ENCODE peak calls at places on chromosomes 3 and 15, in five cellular contexts. L, S, F, U and W are unnamed samples.

GRCh38 chr3:45878124-45878523 is 8.2 kb upstream of the CCR9 start:
- DNase-seq in S (no peak), L (no peak), F (no peak), U (no peak), W (no peak)

GRCh38 chr3:127419140-127419539 is 131.3 kb upstream of the PRR20G start:
- DNase-seq in L (no peak), U (no peak), S (no peak), F (no peak), W (no peak)

GRCh38 chr3:18080198-18080689 is 337.8 kb upstream of the TBC1D5 start:
- DNase-seq in S (no peak), F (no peak), L (no peak), U (no peak), W (peak)

GRCh38 chr3:96756516-96756915 is 57.9 kb upstream of the EPHA6 start:
- DNase-seq in U (no peak), S (no peak), L (no peak), F (peak), W (no peak)

GRCh38 chr3:53122933-53123305 is 7.3 kb downstream of the RFT1 start:
- DNase-seq in F (no peak), U (no peak), L (no peak), S (no peak), W (no peak)

GRCh38 chr3:38347421-38348200 is 1.0 kb downstream of the XYLB start:
- DNase-seq in U (no peak), F (peak), L (no peak), S (no peak), W (no peak)

GRCh38 chr3:120438971-120439370 is 11.8 kb downstream of the FSTL1 start:
- DNase-seq in S (no peak), L (peak), U (no peak), F (no peak), W (peak)

GRCh38 chr3:148366743-148367410 is 330.8 kb upstream of the AGTR1 start:
- DNase-seq in F (no peak), L (peak), U (no peak), S (no peak), W (peak)

GRCh38 chr3:148772835-148773234 is 54.8 kb upstream of the CPB1 start:
- DNase-seq in F (no peak), L (no peak), S (no peak), U (no peak), W (no peak)

GRCh38 chr3:168047190-168047795 is 48.4 kb downstream of the GOLIM4 start:
- DNase-seq in S (peak), L (peak), U (peak), F (peak), W (peak)

GRCh38 chr3:189621948-189622603 is 9.1 kb upstream of the TP63 start:
- DNase-seq in F (no peak), S (no peak), L (no peak), U (no peak), W (no peak)

GRCh38 chr3:181610083-181610972 is 101.4 kb upstream of the SOX2 start:
- DNase-seq in L (no peak), U (no peak), S (no peak), F (no peak), W (no peak)

GRCh38 chr15:88043396-88043795 is 213.1 kb downstream of the NTRK3 start:
- DNase-seq in S (no peak), F (no peak), L (no peak), U (no peak), W (no peak)

GRCh38 chr15:54149115-54149531 is 170.9 kb downstream of the UNC13C start:
- DNase-seq in F (no peak), U (no peak), S (no peak), L (no peak), W (peak)

GRCh38 chr3:131728898-131729297 is 226.1 kb upstream of the MRPL3 start:
- DNase-seq in L (peak), U (no peak), S (no peak), F (no peak), W (no peak)

GRCh38 chr3:141578197-141578596 is 91.4 kb downstream of the RASA2 start:
- DNase-seq in L (no peak), U (no peak), S (no peak), F (no peak), W (peak)

GRCh38 chr3:12999147-13000140 is 73.8 kb downstream of the IQSEC1 start:
- DNase-seq in F (peak), L (no peak), U (no peak), S (peak), W (no peak)

GRCh38 chr3:14719006-14719405 is 44.1 kb downstream of the C3orf20 start:
- DNase-seq in U (no peak), S (no peak), F (no peak), L (no peak), W (no peak)

GRCh38 chr15:51782357-51782896 is 31.0 kb downstream of the TMOD2 start:
- DNase-seq in L (peak), S (peak), U (no peak), F (no peak), W (no peak)

GRCh38 chr3:43022111-43022510 is 43.0 kb downstream of the GASK1A start:
- DNase-seq in U (no peak), F (no peak), S (no peak), L (no peak), W (no peak)

GRCh38 chr3:178295257-178295912 is 240.9 kb upstream of the KCNMB2 start:
- DNase-seq in L (no peak), U (no peak), F (no peak), S (no peak), W (peak)

GRCh38 chr3:56682458-56683121 is 475 bp downstream of the TASOR start:
- DNase-seq in L (peak), S (peak), U (peak), F (peak), W (peak)

GRCh38 chr15:65088643-65089021 is 12.1 kb downstream of the KBTBD13 start:
- DNase-seq in S (no peak), U (no peak), F (peak), L (no peak), W (no peak)

GRCh38 chr3:174202146-174202545 is 657.0 kb upstream of the NAALADL2 start:
- DNase-seq in U (no peak), F (no peak), L (no peak), S (no peak), W (no peak)

GRCh38 chr3:12490547-12490946 is 6.3 kb downstream of the TSEN2 start:
- DNase-seq in L (no peak), U (no peak), F (no peak), S (no peak), W (no peak)

GRCh38 chr15:87518957-87519356 is 737.6 kb downstream of the NTRK3 start:
- DNase-seq in L (no peak), S (no peak), F (no peak), U (no peak), W (no peak)

GRCh38 chr3:128709506-128710210 is 16.3 kb upstream of the RAB7A start:
- DNase-seq in F (no peak), S (peak), L (no peak), U (no peak), W (no peak)

GRCh38 chr3:94429517-94429916 is 366.7 kb downstream of the NSUN3 start:
- DNase-seq in L (no peak), U (no peak), F (no peak), S (no peak), W (peak)

GRCh38 chr3:117526485-117527079 is 817.0 kb downstream of the TUSC7 start:
- DNase-seq in L (peak), F (peak), S (no peak), U (no peak), W (peak)
- TF ChIP-seq RAD21 in L (peak), F (no peak), S (peak), U (peak), W (peak)

DNA sequence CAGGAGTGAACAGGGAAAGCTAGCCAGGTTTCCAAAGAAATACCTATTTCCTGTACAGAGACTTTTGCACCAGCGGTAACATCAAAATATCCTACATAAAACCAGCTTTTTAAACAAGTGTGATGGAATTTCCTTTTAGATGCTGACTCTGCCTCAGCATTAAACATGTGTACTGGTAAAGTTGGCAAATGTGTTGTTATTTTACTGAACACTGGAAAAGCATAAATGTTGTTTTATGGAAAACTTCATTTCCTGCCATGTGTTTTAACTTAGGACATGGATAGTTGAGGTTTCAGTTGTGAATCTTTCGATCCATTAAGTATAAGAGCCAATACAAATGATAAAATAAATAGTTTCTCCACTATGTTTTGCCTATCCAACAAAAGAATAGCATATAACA is 15.7 kb downstream of the OXNAD1 start:
- DNase-seq in U (no peak), S (no peak), L (no peak), F (no peak), W (no peak)
- TF ChIP-seq SMC3 in U (no peak), S (no peak), L (no peak), F (no peak), W (no peak)

GRCh38 chr15:73994419-73994883 is at the start of gene PML:
- DNase-seq in U (peak), L (peak), F (peak), S (peak), W (peak)
- TF ChIP-seq POLR2A in U (peak), L (peak), F (peak), S (peak), W (peak)

GRCh38 chr15:40930430-40931299 is 1.5 kb downstream of the DLL4 start:
- DNase-seq in S (peak), L (peak), U (no peak), F (peak), W (peak)
- TF ChIP-seq RAD21 in S (peak), L (peak), U (peak), F (no peak), W (no peak)

GRCh38 chr3:9408546-9408945 is 11.1 kb downstream of the SETD5 start:
- DNase-seq in F (no peak), L (no peak), U (no peak), S (no peak), W (no peak)
- TF ChIP-seq SMC3 in F (no peak), L (no peak), U (no peak), S (no peak), W (no peak)

DNA sequence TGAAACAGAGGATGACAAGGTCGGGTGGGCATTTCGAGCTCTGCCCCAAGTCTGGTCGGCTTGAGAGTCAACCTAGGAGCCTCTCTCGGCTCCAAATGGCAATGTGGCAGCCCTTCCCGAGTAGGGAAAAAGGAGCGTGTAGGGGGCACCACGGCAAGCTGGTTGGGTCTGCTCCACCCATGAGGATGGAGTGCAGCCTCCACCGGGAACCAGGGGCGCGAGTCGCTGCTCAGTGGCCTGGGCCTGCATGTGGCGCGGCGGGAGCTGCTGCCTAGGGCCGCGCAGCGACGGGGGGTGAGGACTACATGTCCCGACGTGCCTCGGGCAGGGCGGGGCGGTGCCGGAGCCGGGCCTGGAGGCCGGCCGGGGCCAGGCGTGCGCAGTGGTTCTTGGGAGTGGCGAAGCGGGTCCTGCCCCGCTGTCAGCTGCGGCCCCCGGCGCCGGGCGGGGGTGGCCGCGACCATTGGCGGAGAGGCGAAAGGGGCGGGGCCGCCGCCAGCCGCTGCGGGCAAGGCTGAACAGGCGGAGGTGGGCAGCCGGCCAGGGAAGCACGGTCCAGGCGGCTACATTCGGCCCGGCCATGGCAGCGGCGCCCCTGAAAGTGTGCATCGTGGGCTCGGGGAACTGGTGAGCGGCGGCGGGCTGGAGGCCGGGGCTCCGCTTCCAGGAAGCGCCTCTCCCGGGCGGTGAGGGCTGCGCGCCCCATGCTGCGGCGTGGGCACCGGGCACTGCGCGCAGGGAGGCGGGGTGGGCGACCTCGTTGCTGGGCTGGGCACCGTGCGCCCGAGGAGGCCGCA is at the start of gene GPD1L:
- DNase-seq in S (peak), F (peak), L (peak), U (peak), W (peak)
- TF ChIP-seq POLR2A in S (peak), F (no peak), L (peak), U (peak), W (no peak)

DNA sequence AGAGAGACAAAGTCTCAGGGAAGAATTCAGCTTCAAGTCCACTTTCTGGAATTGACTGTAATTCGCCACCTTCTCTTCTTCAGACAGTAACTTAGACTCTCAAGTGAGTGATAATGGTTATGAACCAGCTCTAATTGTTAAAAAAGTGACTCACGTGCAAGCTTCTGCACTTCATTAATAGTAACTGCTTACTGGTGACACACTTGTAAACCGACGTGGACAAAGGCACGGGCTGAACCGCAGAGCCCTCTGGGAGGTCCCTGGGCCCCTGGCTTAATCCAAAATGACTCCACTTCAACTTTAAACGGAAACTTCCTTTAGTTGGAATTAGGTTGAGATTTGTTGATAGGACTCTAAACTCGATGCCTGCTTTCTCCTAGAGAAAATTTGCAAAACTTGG is 17.0 kb downstream of the MUC4 start:
- DNase-seq in L (no peak), U (no peak), F (no peak), S (no peak), W (no peak)
- TF ChIP-seq RAD21 in L (no peak), U (no peak), F (no peak), S (no peak), W (no peak)